ENCODE peak calls at places on chromosome 18, in five cellular contexts. I is IMR-90, W is H1, C is mesenchymal stem cell, F is trophoblast cell. G is an unnamed sample.

GRCh38 chr18:39994521-39994920 is 1960.5 kb upstream of the PIK3C3 start:
- DNase-seq in I (no peak), F (peak), W (no peak), C (no peak), G (no peak)

GRCh38 chr18:3610818-3611217 is 160.8 kb downstream of the TGIF1 start:
- DNase-seq in F (no peak), I (peak), W (no peak), C (no peak), G (no peak)

GRCh38 chr18:75161629-75162028 is 47.3 kb downstream of the PTGR3 start:
- DNase-seq in W (no peak), I (no peak), F (peak), C (peak), G (no peak)

GRCh38 chr18:80159713-80160636 is 50.9 kb downstream of the ADNP2 start:
- DNase-seq in C (no peak), F (no peak), I (no peak), W (peak), G (no peak)

GRCh38 chr18:48728204-48728833 is 189.5 kb downstream of the CTIF start:
- DNase-seq in C (peak), F (no peak), I (peak), W (no peak), G (no peak)

GRCh38 chr18:59665057-59666007 is 31.9 kb downstream of the CCBE1 start:
- DNase-seq in C (peak), W (no peak), I (peak), F (no peak), G (no peak)

GRCh38 chr18:79337184-79337583 is 58.5 kb upstream of the NFATC1 start:
- DNase-seq in I (no peak), C (no peak), W (no peak), F (no peak), G (no peak)

GRCh38 chr18:37408676-37409305 is 156.8 kb downstream of the CELF4 start:
- DNase-seq in I (no peak), W (no peak), F (no peak), C (no peak), G (no peak)

GRCh38 chr18:37922162-37922561 is 356.6 kb upstream of the CELF4 start:
- DNase-seq in F (no peak), W (no peak), C (no peak), I (no peak), G (no peak)

GRCh38 chr18:67733094-67733493 is 216.6 kb upstream of the DSEL start:
- DNase-seq in F (no peak), I (peak), W (no peak), C (peak), G (no peak)

GRCh38 chr18:26993568-26993967 is 128.1 kb upstream of the AQP4 start:
- DNase-seq in F (no peak), I (no peak), W (no peak), C (no peak), G (no peak)
- H2AFZ ChIP-seq in F (no peak), I (no peak), W (no peak), C (no peak), G (peak)

GRCh38 chr18:53649621-53650020 is 574.8 kb downstream of the MBD2 start:
- DNase-seq in F (no peak), W (no peak), C (no peak), I (no peak), G (no peak)

GRCh38 chr18:53639696-53640095 is 584.8 kb downstream of the MBD2 start:
- DNase-seq in C (no peak), F (no peak), W (no peak), I (no peak), G (no peak)

DNA sequence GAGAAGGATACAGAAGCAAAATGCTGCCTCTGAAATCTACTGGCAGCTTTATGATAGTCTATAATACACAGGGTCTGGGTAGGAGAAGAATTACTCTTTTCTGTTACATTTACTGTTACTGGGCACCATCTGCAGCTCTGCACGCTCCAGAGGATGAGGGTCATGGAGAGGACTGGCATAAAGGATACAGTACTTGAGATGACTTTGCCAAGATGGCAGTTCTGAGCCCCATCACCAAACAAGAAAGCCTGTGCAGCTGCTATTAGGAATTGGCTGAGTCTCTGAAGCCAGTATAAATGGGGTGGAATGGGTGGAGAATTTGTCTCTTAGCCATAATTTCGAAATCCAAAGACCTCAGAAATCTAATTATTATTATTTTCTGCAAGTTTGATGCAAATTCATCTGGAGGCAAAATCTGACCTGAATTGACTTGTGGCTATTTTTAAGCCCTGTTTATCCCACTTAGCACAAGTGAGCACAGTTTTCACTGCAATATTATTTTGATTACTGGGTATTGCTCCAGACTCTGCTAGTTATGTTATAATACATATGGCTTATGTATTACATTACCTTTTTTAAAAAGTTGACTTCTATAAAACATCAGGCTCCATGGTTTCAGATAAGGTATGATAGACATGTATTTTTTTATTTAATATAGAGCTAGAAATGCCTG is 579.5 kb downstream of the MBD2 start:
- DNase-seq in F (no peak), W (no peak), C (no peak), I (no peak), G (no peak)
- H4K91ac ChIP-seq in F (no peak), W (no peak), C (no peak), I (no peak), G (no peak)

DNA sequence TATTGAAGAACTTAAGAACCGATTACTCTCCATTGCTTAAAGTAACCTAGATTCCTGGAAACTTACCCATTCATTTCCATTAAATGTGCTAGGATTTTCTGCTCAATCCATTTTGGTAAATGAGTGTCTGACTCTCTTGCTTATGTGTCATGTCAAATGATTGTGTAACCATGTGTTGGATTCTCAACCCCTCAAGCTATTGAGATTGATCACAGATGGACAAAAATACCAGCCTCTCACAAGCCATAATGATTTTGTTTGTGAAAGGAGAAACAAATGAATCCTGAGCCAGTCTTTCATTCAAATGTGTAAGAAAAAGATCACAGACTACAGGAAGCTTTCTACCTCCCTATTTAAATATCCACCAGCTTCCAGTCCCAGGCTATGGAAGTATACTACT is 498.7 kb upstream of the SETBP1 start:
- DNase-seq in F (peak), I (no peak), W (no peak), C (no peak), G (no peak)
- H2AFZ ChIP-seq in F (no peak), I (no peak), W (no peak), C (no peak), G (no peak)

GRCh38 chr18:8936646-8937045 is 165.9 kb upstream of the NDUFV2 start:
- DNase-seq in F (peak), I (no peak), W (no peak), C (no peak), G (no peak)
- H4K91ac ChIP-seq in F (peak), I (peak), W (peak), C (no peak), G (no peak)

DNA sequence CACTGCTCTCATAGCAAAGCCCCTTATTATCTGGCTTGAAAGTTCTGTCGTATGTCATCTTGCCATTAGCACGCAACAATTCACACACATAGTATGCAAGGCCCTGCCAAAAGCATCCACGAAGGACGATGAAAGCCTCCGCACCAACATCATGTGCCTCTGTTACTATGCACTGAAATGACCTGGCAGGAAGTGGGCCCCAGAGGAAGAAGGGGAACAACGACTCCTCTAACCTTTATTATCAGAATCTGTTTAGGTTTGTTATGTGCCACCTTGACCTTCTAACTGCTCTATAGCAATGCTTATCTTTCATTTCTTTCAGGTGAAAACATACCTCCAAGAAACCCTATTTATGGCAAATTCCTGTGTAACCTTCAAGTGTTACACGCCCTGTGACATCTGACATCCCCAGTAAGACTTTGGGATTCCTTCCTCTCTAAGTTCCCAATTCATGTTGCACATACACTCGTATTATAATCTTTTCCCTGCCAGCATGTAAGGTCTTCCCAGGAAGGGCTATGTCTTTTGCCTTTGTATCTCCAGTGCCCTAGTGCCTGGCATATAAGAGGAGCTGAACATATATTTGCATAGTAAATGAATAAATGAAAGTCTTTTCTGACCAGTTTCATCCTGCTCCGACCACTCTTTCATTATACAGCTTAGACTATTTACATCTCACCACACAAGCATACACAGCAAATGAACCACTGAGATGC is 7.0 kb upstream of the NDUFV2 start:
- DNase-seq in I (peak), F (peak), C (peak), W (no peak), G (no peak)
- H2AFZ ChIP-seq in I (peak), F (no peak), C (peak), W (peak), G (peak)